ENCODE peak calls at places on chromosomes 3 and 15, in four cellular contexts. One of them, this sample, is unnamed.

GRCh38 chr15:48391950-48392349 is 60.7 kb downstream of the DUT start:
- DNase-seq in GM23338: no peak
- DNase-seq in K562: no peak
- DNase-seq in glutamatergic neuron: no peak
- DNase-seq in this sample: no peak

GRCh38 chr3:49668861-49669260 is 5.3 kb upstream of the APEH start:
- DNase-seq in K562: no peak
- DNase-seq in GM23338: no peak
- DNase-seq in glutamatergic neuron: no peak
- DNase-seq in this sample: no peak

GRCh38 chr15:49063402-49064280 is 17.4 kb upstream of the SECISBP2L start:
- DNase-seq in K562: no peak
- DNase-seq in glutamatergic neuron: no peak
- DNase-seq in GM23338: peak; percentile 47
- DNase-seq in this sample: no peak

GRCh38 chr3:14761121-14761672 is 57.6 kb upstream of the FGD5 start:
- DNase-seq in K562: peak; percentile 18
- DNase-seq in GM23338: peak; percentile 18
- DNase-seq in glutamatergic neuron: no peak
- DNase-seq in this sample: no peak

GRCh38 chr3:127420825-127421224 is 133.0 kb upstream of the PRR20G start:
- DNase-seq in glutamatergic neuron: no peak
- DNase-seq in K562: no peak
- DNase-seq in GM23338: no peak
- DNase-seq in this sample: no peak

GRCh38 chr15:77454265-77454664 is 33.6 kb downstream of the HMG20A start:
- DNase-seq in GM23338: no peak
- DNase-seq in K562: no peak
- DNase-seq in glutamatergic neuron: no peak
- DNase-seq in this sample: no peak

GRCh38 chr15:25691544-25692430 is 171.3 kb downstream of the ATP10A start:
- DNase-seq in K562: no peak
- DNase-seq in glutamatergic neuron: no peak
- DNase-seq in GM23338: peak; percentile 72
- DNase-seq in this sample: no peak

GRCh38 chr3:191499307-191500125 is 38.6 kb downstream of the PYDC2 start:
- DNase-seq in GM23338: peak; percentile 13
- DNase-seq in glutamatergic neuron: peak; percentile 29
- DNase-seq in K562: peak; percentile 48
- DNase-seq in this sample: no peak

GRCh38 chr15:51074926-51075325 is 19.8 kb downstream of the TNFAIP8L3 start:
- DNase-seq in GM23338: no peak
- DNase-seq in glutamatergic neuron: no peak
- DNase-seq in K562: no peak
- DNase-seq in this sample: no peak

GRCh38 chr15:98548172-98548971 is 100.0 kb upstream of the IGF1R start:
- DNase-seq in GM23338: peak; percentile 92
- DNase-seq in K562: no peak
- DNase-seq in glutamatergic neuron: peak; percentile 71
- DNase-seq in this sample: no peak

GRCh38 chr3:45332901-45333407 is 55.4 kb upstream of the LARS2 start:
- DNase-seq in GM23338: no peak
- DNase-seq in K562: no peak
- DNase-seq in glutamatergic neuron: no peak
- DNase-seq in this sample: no peak

GRCh38 chr3:78277793-78278192 is 1237.9 kb downstream of the ROBO2 start:
- DNase-seq in glutamatergic neuron: no peak
- DNase-seq in GM23338: no peak
- DNase-seq in K562: no peak
- DNase-seq in this sample: no peak

GRCh38 chr15:41820791-41821423 is 7.0 kb upstream of the JMJD7 start:
- DNase-seq in glutamatergic neuron: no peak
- DNase-seq in K562: no peak
- DNase-seq in GM23338: no peak
- DNase-seq in this sample: no peak

GRCh38 chr15:55108858-55109518 is 87.8 kb downstream of the RSL24D1 start:
- DNase-seq in glutamatergic neuron: peak; percentile 88
- DNase-seq in GM23338: peak; percentile 77
- DNase-seq in K562: peak; percentile 69
- DNase-seq in this sample: peak; percentile 28

GRCh38 chr3:173529062-173529711 is 131.6 kb downstream of the NLGN1 start:
- DNase-seq in glutamatergic neuron: no peak
- DNase-seq in K562: peak; percentile 2
- DNase-seq in GM23338: peak; percentile 82
- DNase-seq in this sample: no peak

GRCh38 chr15:26125664-26126063 is 262.5 kb upstream of the ATP10A start:
- DNase-seq in glutamatergic neuron: no peak
- DNase-seq in K562: no peak
- DNase-seq in GM23338: no peak
- DNase-seq in this sample: no peak

GRCh38 chr15:63389902-63390301 is 8.3 kb upstream of the CA12 start:
- DNase-seq in GM23338: no peak
- DNase-seq in glutamatergic neuron: no peak
- DNase-seq in K562: no peak
- DNase-seq in this sample: no peak

GRCh38 chr15:60916032-60916673 is 312.9 kb downstream of the RORA start:
- DNase-seq in GM23338: peak; percentile 24
- DNase-seq in K562: no peak
- DNase-seq in glutamatergic neuron: no peak
- DNase-seq in this sample: no peak

GRCh38 chr3:101156787-101157345 is 163.5 kb downstream of the IMPG2 start:
- DNase-seq in GM23338: no peak
- DNase-seq in glutamatergic neuron: no peak
- DNase-seq in K562: no peak
- DNase-seq in this sample: no peak

GRCh38 chr3:46695177-46695961 is 1.9 kb upstream of the ALS2CL start:
- DNase-seq in K562: peak; percentile 52
- DNase-seq in GM23338: peak; percentile 88
- DNase-seq in glutamatergic neuron: no peak
- DNase-seq in this sample: peak; percentile 30

GRCh38 chr15:68791431-68792283 is 29.0 kb downstream of the ANP32A start:
- DNase-seq in K562: no peak
- DNase-seq in glutamatergic neuron: no peak
- DNase-seq in GM23338: peak; percentile 36
- DNase-seq in this sample: no peak

GRCh38 chr15:39834256-39834655 is 51.6 kb upstream of the FSIP1 start:
- DNase-seq in GM23338: no peak
- DNase-seq in K562: no peak
- DNase-seq in glutamatergic neuron: no peak
- DNase-seq in this sample: no peak

GRCh38 chr3:165254812-165255211 is 58.6 kb upstream of the SLITRK3 start:
- DNase-seq in K562: no peak
- DNase-seq in glutamatergic neuron: no peak
- DNase-seq in GM23338: peak; percentile 72
- DNase-seq in this sample: no peak

GRCh38 chr3:126782554-126782953 is 78.5 kb downstream of the CHCHD6 start:
- DNase-seq in glutamatergic neuron: no peak
- DNase-seq in GM23338: peak; percentile 19
- DNase-seq in K562: no peak
- DNase-seq in this sample: no peak

GRCh38 chr3:187738400-187739124 is 6.7 kb downstream of the BCL6 start:
- DNase-seq in glutamatergic neuron: peak; percentile 81
- DNase-seq in K562: peak; percentile 84
- DNase-seq in GM23338: peak; percentile 98
- DNase-seq in this sample: peak; percentile 55

GRCh38 chr15:88537591-88538317 is 8.7 kb downstream of the DET1 start:
- DNase-seq in GM23338: no peak
- DNase-seq in glutamatergic neuron: no peak
- DNase-seq in K562: no peak
- DNase-seq in this sample: no peak

GRCh38 chr15:74322558-74323180 is 44.8 kb downstream of the CYP11A1 start:
- DNase-seq in GM23338: peak; percentile 85
- DNase-seq in glutamatergic neuron: peak; percentile 85
- DNase-seq in K562: peak; percentile 77
- DNase-seq in this sample: peak; percentile 38

GRCh38 chr15:74319596-74320357 is 47.7 kb downstream of the CYP11A1 start:
- DNase-seq in K562: no peak
- DNase-seq in GM23338: peak; percentile 83
- DNase-seq in glutamatergic neuron: peak; percentile 34
- DNase-seq in this sample: no peak

GRCh38 chr15:74319138-74319460 is 48.3 kb downstream of the CYP11A1 start:
- DNase-seq in glutamatergic neuron: no peak
- DNase-seq in K562: no peak
- DNase-seq in GM23338: no peak
- DNase-seq in this sample: no peak

GRCh38 chr15:74318376-74319137 is 48.9 kb downstream of the CYP11A1 start:
- DNase-seq in GM23338: peak; percentile 39
- DNase-seq in glutamatergic neuron: no peak
- DNase-seq in K562: no peak
- DNase-seq in this sample: no peak

DNA sequence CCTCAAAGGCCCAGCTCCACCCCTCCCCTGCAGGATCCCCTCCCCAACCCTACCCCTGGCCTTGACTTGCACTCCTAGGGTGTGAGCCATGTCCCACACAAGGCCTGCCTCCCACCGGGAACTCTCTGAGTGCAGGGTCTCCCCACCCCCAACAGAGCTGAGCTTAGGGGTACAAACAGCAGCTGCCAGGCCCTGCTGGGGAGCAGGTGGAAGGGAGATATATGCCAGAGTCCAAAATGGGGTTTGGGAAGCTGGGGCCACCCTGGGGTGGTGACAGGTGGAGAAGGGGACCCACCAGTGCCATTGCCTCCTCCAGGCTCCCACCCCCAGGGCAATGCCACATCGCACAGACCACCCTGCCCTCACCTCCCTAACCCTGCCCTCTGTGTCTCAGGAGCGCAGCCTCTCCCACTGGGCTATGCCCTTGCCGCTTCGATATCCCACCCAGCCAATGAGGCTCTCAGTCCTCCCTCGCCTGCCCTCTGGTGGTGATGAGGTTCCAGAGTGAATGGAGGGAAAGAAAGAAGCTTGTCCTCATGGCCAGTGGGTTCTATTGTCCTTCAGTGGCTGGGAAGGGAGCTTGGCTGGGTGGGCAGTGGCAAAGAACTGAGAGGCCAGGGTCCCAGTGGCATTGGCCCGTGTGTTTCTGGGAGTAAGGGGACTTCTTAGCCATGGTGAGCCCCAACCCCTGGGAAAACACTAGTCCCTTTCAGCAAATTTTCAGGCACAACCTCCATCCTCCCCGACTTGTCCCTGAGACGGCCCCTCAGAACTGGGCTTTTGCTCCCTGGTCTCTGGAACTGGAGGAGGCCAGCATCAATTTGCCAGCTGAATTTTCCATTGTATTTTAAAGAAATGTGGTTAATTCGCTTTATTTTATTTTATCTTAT is 46.8 kb downstream of the CYP11A1 start:
- DNase-seq in glutamatergic neuron: peak; percentile 86
- DNase-seq in GM23338: peak; percentile 84
- DNase-seq in K562: peak; percentile 72
- DNase-seq in this sample: peak; percentile 37
- TF ChIP-seq CTCF in glutamatergic neuron: peak; percentile 71
- TF ChIP-seq CTCF in GM23338: peak; percentile 95
- TF ChIP-seq CTCF in K562: peak; percentile 85
- TF ChIP-seq CTCF in this sample: peak; percentile 12

GRCh38 chr3:51539291-51539891 is 872 bp downstream of the RAD54L2 start:
- DNase-seq in glutamatergic neuron: peak; percentile 24
- DNase-seq in K562: peak; percentile 61
- DNase-seq in GM23338: peak; percentile 59
- DNase-seq in this sample: peak; percentile 11

GRCh38 chr3:51544011-51544775 is 5.7 kb downstream of the RAD54L2 start:
- DNase-seq in GM23338: no peak
- DNase-seq in K562: no peak
- DNase-seq in glutamatergic neuron: no peak
- DNase-seq in this sample: no peak

GRCh38 chr3:51538115-51538458 is 432 bp upstream of the RAD54L2 start:
- DNase-seq in K562: peak; percentile 11
- DNase-seq in glutamatergic neuron: no peak
- DNase-seq in GM23338: peak; percentile 46
- DNase-seq in this sample: no peak

GRCh38 chr3:51535146-51536019 is 3.1 kb upstream of the RAD54L2 start:
- DNase-seq in K562: no peak
- DNase-seq in GM23338: no peak
- DNase-seq in glutamatergic neuron: no peak
- DNase-seq in this sample: no peak

DNA sequence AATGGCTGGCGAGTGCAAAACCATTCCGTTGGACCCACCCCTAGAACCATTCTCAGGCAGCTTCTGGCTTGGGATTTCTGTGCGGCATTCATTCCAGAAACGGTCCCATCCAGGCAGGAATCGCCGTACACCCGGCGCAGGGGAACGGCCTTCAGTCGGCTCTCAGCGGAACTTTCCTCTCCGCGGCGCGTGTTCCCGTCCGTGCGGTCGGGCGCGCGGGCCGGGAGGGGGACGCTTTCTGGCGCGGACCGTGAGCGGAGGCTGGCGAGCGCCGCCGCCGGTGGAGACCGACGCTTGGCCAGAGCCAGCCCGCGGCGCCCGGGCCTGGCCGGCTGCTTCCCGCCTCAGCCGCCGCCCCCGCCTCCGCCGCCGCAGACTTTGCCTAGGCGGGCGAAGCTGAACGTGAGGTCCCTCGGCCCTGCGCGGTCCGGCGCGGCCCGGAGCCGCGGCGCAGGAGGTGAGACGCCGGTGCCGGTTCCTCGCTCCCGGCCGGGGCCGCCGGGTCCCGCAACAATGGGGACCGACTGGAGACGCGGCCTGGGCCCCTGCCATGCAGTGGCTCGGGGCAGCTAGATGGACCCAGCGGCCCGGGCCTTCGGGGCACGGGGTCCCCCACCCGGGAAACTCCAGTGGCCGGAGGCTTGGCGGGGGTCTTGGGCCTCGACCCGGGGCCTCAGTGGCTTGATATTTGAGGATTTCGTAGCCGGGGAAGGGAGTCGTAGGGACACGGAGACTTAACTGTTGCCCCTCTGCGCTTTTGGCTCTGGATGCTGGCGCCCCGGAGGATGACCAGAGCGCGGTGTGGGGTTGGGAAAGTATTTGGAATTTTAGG is at the start of gene RAD54L2:
- DNase-seq in glutamatergic neuron: peak; percentile 91
- DNase-seq in K562: peak; percentile 80
- DNase-seq in GM23338: peak; percentile 89
- DNase-seq in this sample: peak; percentile 78
- TF ChIP-seq CTCF in glutamatergic neuron: no peak
- TF ChIP-seq CTCF in K562: no peak
- TF ChIP-seq CTCF in GM23338: no peak
- TF ChIP-seq CTCF in this sample: no peak

GRCh38 chr3:160577551-160578195 is 12.3 kb upstream of the KPNA4 start:
- DNase-seq in K562: no peak
- DNase-seq in GM23338: peak; percentile 37
- DNase-seq in glutamatergic neuron: no peak
- DNase-seq in this sample: no peak
- TF ChIP-seq CTCF in K562: no peak
- TF ChIP-seq CTCF in GM23338: peak; percentile 70
- TF ChIP-seq CTCF in glutamatergic neuron: no peak
- TF ChIP-seq CTCF in this sample: no peak

DNA sequence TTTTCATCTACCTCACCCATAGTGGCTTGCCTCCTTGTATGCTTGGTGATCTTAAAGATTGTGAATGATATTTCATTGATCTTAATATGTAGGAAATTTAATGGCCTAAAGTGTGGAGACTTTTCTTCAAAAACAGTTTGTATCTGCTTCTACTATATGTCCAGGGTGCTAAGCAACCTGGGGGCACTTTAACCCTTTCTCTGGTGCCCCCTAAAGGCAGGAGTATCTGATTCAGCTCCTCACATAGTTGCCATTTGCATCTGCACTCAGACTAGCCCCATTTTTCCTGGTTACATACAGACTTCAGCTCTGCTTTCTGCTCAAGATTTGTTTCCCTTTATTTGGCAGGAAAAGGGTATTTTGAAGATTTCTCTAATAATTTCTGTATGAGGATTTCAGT is 5.2 kb upstream of the PFN2 start:
- DNase-seq in K562: peak; percentile 21
- DNase-seq in GM23338: peak; percentile 78
- DNase-seq in glutamatergic neuron: no peak
- DNase-seq in this sample: no peak
- TF ChIP-seq CTCF in K562: peak; percentile 29
- TF ChIP-seq CTCF in GM23338: peak; percentile 76
- TF ChIP-seq CTCF in glutamatergic neuron: no peak
- TF ChIP-seq CTCF in this sample: no peak

This sample was measured in CD4-positive, alpha-beta T cell.